ENCODE peak calls at places on chromosome 3, in four cellular contexts. M, K, N and P are unnamed samples.

GRCh38 chr3:194076486-194076885 is 59.5 kb upstream of the HES1 start:
- DNase-seq in N (no peak), K (no peak), M (no peak), P (no peak)

GRCh38 chr3:147411235-147411607 is 2.1 kb downstream of the ZIC1 start:
- DNase-seq in N (no peak), M (no peak), K (no peak), P (no peak)

GRCh38 chr3:160331127-160331937 is 67.7 kb downstream of the IFT80 start:
- DNase-seq in N (peak; percentile 84), M (peak; percentile 29), K (peak; percentile 69), P (peak; percentile 76)

GRCh38 chr3:64548200-64548889 is 139.5 kb downstream of the ADAMTS9 start:
- DNase-seq in M (no peak), N (peak; percentile 30), K (no peak), P (no peak)

GRCh38 chr3:33932010-33932764 is 133.8 kb downstream of the PDCD6IP start:
- DNase-seq in N (no peak), K (no peak), M (no peak), P (no peak)

GRCh38 chr3:194571491-194571941 is 61.7 kb downstream of the TMEM44 start:
- DNase-seq in N (peak; percentile 19), M (no peak), K (no peak), P (no peak)

GRCh38 chr3:152436707-152437615 is 168.2 kb downstream of the MBNL1 start:
- DNase-seq in M (no peak), K (peak; percentile 56), N (no peak), P (no peak)

GRCh38 chr3:37984051-37984450 is 6.5 kb upstream of the VILL start:
- DNase-seq in N (no peak), M (no peak), K (no peak), P (no peak)

GRCh38 chr3:98593046-98593936 is at the start of gene CPOX:
- DNase-seq in M (peak; percentile 89), N (peak; percentile 79), K (peak; percentile 89), P (peak; percentile 96)

GRCh38 chr3:158159714-158160113 is 49.8 kb downstream of the RSRC1 start:
- DNase-seq in M (no peak), N (peak; percentile 23), K (no peak), P (peak; percentile 51)

GRCh38 chr3:103918336-103918735 is 1448.4 kb upstream of the ALCAM start:
- DNase-seq in K (no peak), M (no peak), N (no peak), P (no peak)

GRCh38 chr3:122513386-122514122 is 1.2 kb downstream of the KPNA1 start:
- DNase-seq in M (no peak), N (peak; percentile 71), K (no peak), P (peak; percentile 17)

GRCh38 chr3:179933079-179933478 is 103.7 kb downstream of the PEX5L start:
- DNase-seq in N (no peak), K (no peak), M (no peak), P (no peak)

GRCh38 chr3:39323454-39323853 is 6.1 kb upstream of the CCR8 start:
- DNase-seq in K (no peak), N (no peak), M (no peak), P (no peak)

GRCh38 chr3:183386651-183387050 is 41.8 kb downstream of the MCF2L2 start:
- DNase-seq in M (no peak), N (no peak), K (no peak), P (no peak)

GRCh38 chr3:41075958-41076357 is 123.3 kb upstream of the CTNNB1 start:
- DNase-seq in N (no peak), M (no peak), K (no peak), P (no peak)

GRCh38 chr3:159273608-159274007 is 471.8 kb downstream of the MFSD1 start:
- DNase-seq in K (peak; percentile 57), N (peak; percentile 41), M (no peak), P (peak; percentile 68)

GRCh38 chr3:154427685-154428291 is 2.2 kb downstream of the GPR149 start:
- DNase-seq in M (no peak), K (no peak), N (no peak), P (no peak)

GRCh38 chr3:86988986-86989385 is 2.0 kb downstream of the VGLL3 start:
- DNase-seq in M (no peak), N (no peak), K (no peak), P (no peak)

GRCh38 chr3:37531071-37531720 is 330.5 kb upstream of the CTDSPL start:
- DNase-seq in N (no peak), M (no peak), K (peak; percentile 32), P (no peak)

GRCh38 chr3:32288819-32289218 is 50.3 kb downstream of the CMTM8 start:
- DNase-seq in K (no peak), N (no peak), M (no peak), P (no peak)

GRCh38 chr3:129602730-129603560 is 3.5 kb downstream of the PLXND1 start:
- DNase-seq in K (peak; percentile 96), M (no peak), N (peak; percentile 92), P (peak; percentile 58)

GRCh38 chr3:186138272-186138981 is 29.5 kb upstream of the ETV5 start:
- DNase-seq in N (no peak), M (no peak), K (no peak), P (no peak)

GRCh38 chr3:45795882-45796765 is at the start of gene SLC6A20:
- DNase-seq in M (no peak), N (no peak), K (no peak), P (no peak)

GRCh38 chr3:186909078-186909853 is 21.1 kb upstream of the ST6GAL1 start:
- DNase-seq in K (no peak), N (no peak), M (no peak), P (no peak)

GRCh38 chr3:113018461-113019181 is 27.8 kb downstream of the GTPBP8 start:
- DNase-seq in K (no peak), N (peak; percentile 6), M (no peak), P (no peak)

GRCh38 chr3:153051427-153052095 is 110.5 kb upstream of the RAP2B start:
- DNase-seq in M (peak; percentile 86), N (peak; percentile 92), K (peak; percentile 88), P (peak; percentile 90)

GRCh38 chr3:114627760-114628159 is 333.9 kb downstream of the TIGIT start:
- DNase-seq in M (no peak), K (no peak), N (no peak), P (no peak)

GRCh38 chr3:21013566-21013965 is 737.4 kb downstream of the ZNF385D start:
- DNase-seq in M (no peak), N (peak; percentile 4), K (no peak), P (no peak)

GRCh38 chr3:65348596-65348995 is 660.8 kb upstream of the ADAMTS9 start:
- DNase-seq in M (no peak), K (no peak), N (peak; percentile 18), P (peak; percentile 60)

GRCh38 chr3:48407542-48408099 is 22.3 kb downstream of the PLXNB1 start:
- DNase-seq in K (no peak), M (no peak), N (no peak), P (no peak)

GRCh38 chr3:48411041-48411588 is 18.8 kb downstream of the PLXNB1 start:
- DNase-seq in K (no peak), M (no peak), N (no peak), P (no peak)

GRCh38 chr3:48408823-48409281 is 21.0 kb downstream of the PLXNB1 start:
- DNase-seq in K (no peak), M (no peak), N (no peak), P (no peak)

GRCh38 chr3:48410205-48411040 is 19.5 kb downstream of the PLXNB1 start:
- DNase-seq in N (no peak), K (no peak), M (no peak), P (no peak)

DNA sequence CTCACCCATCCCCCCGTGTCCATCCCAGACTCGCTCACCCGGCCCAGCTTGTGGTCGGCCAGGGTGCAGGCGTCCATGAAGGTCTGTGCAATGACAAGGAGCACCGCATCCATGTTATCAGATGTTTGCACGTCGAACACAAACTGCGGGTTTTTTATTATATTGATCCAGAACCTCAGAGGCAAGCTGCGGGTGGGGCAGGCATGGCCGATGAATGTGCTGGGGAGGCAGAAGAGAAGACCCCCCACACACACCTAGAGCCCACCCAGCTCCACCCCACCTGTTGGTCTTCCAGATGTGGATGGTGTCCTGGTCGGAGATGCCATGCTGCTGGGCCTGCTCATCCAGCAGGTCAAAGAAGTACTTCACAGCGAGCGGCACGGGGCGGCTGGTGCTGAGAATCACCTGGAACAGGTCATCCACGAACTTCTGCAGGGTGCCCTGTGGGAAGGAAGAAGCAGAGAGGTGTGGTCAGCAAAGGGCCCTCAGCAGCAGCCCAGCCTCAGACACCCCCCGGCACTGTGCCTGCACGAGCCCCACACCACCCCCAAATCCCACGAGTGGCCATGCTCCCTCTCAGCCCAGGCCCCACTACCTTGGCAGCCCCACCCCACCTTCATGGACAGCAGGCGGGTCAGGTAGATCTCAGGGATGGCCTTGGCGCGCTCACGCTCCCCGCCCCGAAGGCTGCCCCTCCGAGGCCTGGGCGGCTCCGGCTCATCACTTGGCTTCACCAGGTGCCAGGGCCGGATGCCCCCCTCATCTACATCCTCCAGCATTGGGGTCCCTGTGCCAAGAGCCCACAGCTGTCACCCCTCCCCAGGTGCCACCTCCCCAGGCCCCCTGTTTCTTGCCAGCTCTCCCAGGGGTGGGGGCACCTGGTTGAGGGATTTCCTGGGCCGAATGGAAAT is 20.3 kb downstream of the PLXNB1 start:
- DNase-seq in K (no peak), N (no peak), M (no peak), P (no peak)
- H4K20me1 ChIP-seq in K (no peaks in the 10 kb centered on the region), N (peaks cover 14% of the 10 kb centered on the region), M (no peaks in the 10 kb centered on the region), P (no peaks in the 10 kb centered on the region)

DNA sequence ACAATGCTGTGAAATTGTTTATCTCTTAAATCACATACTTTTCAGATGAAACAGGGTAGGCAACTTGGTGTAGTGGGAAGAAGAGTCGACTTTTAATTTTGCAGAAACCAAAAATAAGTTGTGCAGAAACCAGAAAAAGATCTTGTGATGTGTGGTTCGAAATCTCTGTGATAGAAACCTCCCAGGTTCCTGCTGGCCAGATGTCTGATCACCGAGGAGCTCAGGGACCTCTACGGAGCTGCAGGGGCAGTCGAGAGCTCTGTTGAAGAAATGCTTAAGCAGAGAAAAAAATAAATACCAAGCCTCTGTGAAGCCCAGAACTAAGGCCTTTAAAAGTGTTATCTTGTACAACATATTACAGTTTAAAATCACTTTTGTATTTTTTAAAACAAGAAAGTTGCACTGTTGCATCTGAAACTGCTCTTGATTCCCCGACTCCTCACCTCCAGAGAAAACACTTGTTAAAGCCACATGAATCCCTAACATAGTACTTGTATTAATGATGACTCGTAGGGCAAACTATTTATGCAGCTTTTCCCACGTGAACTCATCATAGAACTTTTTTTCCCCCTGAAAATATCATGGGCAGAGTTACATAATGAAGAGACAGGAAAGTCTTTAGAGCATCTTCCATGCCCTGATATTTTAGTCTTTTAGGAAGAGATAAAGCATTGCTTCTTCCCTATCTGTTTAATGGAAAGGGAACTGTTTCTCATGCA is 51.3 kb downstream of the CCK start:
- DNase-seq in K (no peak), M (no peak), N (peak; percentile 22), P (peak; percentile 44)
- H3K27ac ChIP-seq in K (no peak overlapping the region), M (no peak overlapping the region), N (no peak overlapping the region), P (no peak overlapping the region)

DNA sequence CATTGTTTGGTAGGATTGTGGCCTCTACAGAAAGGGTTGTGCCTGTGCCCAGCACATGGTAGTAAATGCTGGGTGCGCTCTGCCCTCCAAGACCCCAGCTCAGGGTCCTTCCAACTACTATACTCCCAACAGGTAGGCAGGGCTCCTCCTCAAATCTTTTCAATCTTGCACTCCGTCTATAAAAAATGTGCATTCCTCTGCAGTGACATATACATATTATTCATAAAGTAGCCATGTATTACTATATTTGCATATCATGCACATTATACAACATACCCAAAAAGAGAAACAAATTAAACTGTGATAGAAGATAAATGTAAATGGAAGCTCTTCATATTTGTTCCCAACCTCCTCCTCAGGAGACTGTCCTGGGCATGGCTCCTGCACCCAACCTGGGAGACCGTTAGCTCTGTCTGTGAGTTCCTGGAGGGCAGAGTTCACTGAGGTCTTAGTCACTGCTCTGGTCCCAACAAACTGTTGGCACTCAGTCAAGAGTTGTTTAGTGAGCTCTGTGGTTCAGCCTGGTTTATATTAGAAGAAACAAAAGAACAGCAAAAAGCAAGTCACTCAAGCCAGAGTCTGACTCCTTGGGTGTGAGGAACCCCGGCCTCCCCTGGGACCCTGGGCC is 47.7 kb upstream of the GRIP2 start:
- DNase-seq in K (no peak), N (peak; percentile 8), M (no peak), P (peak; percentile 88)
- H3K9ac ChIP-seq in K (no peak overlapping the region), N (no peak overlapping the region), M (no peak overlapping the region), P (no peak overlapping the region)

GRCh38 chr3:16474304-16474703 is 39.2 kb downstream of the RFTN1 start:
- DNase-seq in M (no peak), N (peak; percentile 92), K (peak; percentile 47), P (no peak)
- H4K20me1 ChIP-seq in M (no peaks in the 10 kb centered on the region), N (peaks cover 7% of the 10 kb centered on the region), K (no peaks in the 10 kb centered on the region), P (no peaks in the 10 kb centered on the region)